ENCODE peak calls at places on chromosomes 16 and 17, in four cellular contexts. J is SK-N-SH, X is HepG2, H is K562. O is an unnamed sample.

GRCh38 chr16:78994135-78994534 is 606.4 kb downstream of the MAF start:
- DNase-seq in H (no peak), J (no peak), X (no peak), O (no peak)

GRCh38 chr17:62692721-62693431 is 65.4 kb downstream of the MRC2 start:
- DNase-seq in H (peak; percentile 90), X (peak; percentile 24), J (peak; percentile 82), O (no peak)

GRCh38 chr17:12133183-12133582 is 112.5 kb downstream of the MAP2K4 start:
- DNase-seq in J (no peak), H (no peak), X (no peak), O (no peak)

GRCh38 chr16:23748630-23749029 is 6.2 kb upstream of the CHP2 start:
- DNase-seq in J (no peak), H (no peak), X (no peak), O (no peak)

GRCh38 chr16:23469814-23470213 is 16.8 kb upstream of the COG7 start:
- DNase-seq in J (no peak), H (no peak), X (no peak), O (peak; percentile 33)

GRCh38 chr17:49969794-49970389 is 902 bp downstream of the DLX4 start:
- DNase-seq in J (no peak), H (no peak), X (no peak), O (no peak)

GRCh38 chr16:72858611-72859493 is 189.1 kb downstream of the ZFHX3 start:
- DNase-seq in X (no peak), J (peak; percentile 67), H (no peak), O (no peak)

GRCh38 chr17:4980644-4981216 is 6.7 kb downstream of the CAMTA2 start:
- DNase-seq in H (peak; percentile 65), J (peak; percentile 84), X (peak; percentile 54), O (no peak)

GRCh38 chr17:6605142-6605541 is 35.4 kb downstream of the KIAA0753 start:
- DNase-seq in X (no peak), H (no peak), J (no peak), O (no peak)

GRCh38 chr17:49914096-49914490 is 54.9 kb upstream of the DLX4 start:
- DNase-seq in J (no peak), H (no peak), X (no peak), O (no peak)

GRCh38 chr17:80995131-80995530 is 3.5 kb downstream of the CHMP6 start:
- DNase-seq in H (no peak), X (no peak), J (peak; percentile 23), O (no peak)

GRCh38 chr17:21252875-21253645 is at the start of gene NATD1:
- DNase-seq in H (peak; percentile 87), X (peak; percentile 68), J (peak; percentile 94), O (peak; percentile 65)

GRCh38 chr16:87226926-87227650 is 90.1 kb downstream of the C16orf95 start:
- DNase-seq in J (no peak), H (no peak), X (no peak), O (no peak)

GRCh38 chr17:9402590-9403199 is 172.9 kb downstream of the STX8 start:
- DNase-seq in H (peak; percentile 26), J (peak; percentile 37), X (peak; percentile 45), O (peak; percentile 16)

GRCh38 chr16:86553356-86553755 is 1.7 kb downstream of the MTHFSD start:
- DNase-seq in X (no peak), J (no peak), H (no peak), O (no peak)

GRCh38 chr17:46032909-46033308 is 33.9 kb downstream of the STH start:
- DNase-seq in H (no peak), J (no peak), X (no peak), O (no peak)

GRCh38 chr16:27531186-27531585 is 18.5 kb downstream of the GTF3C1 start:
- DNase-seq in H (no peak), J (no peak), X (no peak), O (no peak)

GRCh38 chr16:8519179-8519578 is 71.1 kb downstream of the TMEM114 start:
- DNase-seq in H (no peak), J (no peak), X (no peak), O (no peak)

GRCh38 chr17:21196126-21196525 is 17.8 kb downstream of the TMEM11 start:
- DNase-seq in H (no peak), X (no peak), J (no peak), O (no peak)

GRCh38 chr16:6247771-6248170 is 1084.9 kb upstream of the RBFOX1 start:
- DNase-seq in X (no peak), J (no peak), H (no peak), O (no peak)

GRCh38 chr16:65070831-65071230 is 51.0 kb downstream of the CDH11 start:
- DNase-seq in H (peak; percentile 0), X (peak; percentile 70), J (peak; percentile 15), O (no peak)

GRCh38 chr17:72619976-72620650 is 472.4 kb downstream of the SLC39A11 start:
- DNase-seq in X (peak; percentile 62), H (no peak), J (no peak), O (no peak)

GRCh38 chr17:49382556-49382955 is 20.5 kb upstream of the ZNF652 start:
- DNase-seq in X (no peak), H (no peak), J (no peak), O (no peak)

GRCh38 chr17:56676807-56677206 is 83.3 kb downstream of the NOG start:
- DNase-seq in J (no peak), X (no peak), H (no peak), O (no peak)

GRCh38 chr16:54077412-54077821 is 209.2 kb downstream of the IRX3 start:
- DNase-seq in X (no peak), H (no peak), J (no peak), O (no peak)

GRCh38 chr17:66507103-66507923 is 204.9 kb downstream of the PRKCA start:
- DNase-seq in X (peak; percentile 39), H (peak; percentile 78), J (no peak), O (peak; percentile 33)

GRCh38 chr16:67404740-67405226 is 11.5 kb upstream of the TPPP3 start:
- DNase-seq in J (no peak), H (no peak), X (no peak), O (peak; percentile 89)

GRCh38 chr17:8116779-8117178 is 1.5 kb downstream of the ALOXE3 start:
- DNase-seq in H (no peak), J (no peak), X (no peak), O (no peak)

GRCh38 chr17:18251204-18251603 is 7.3 kb downstream of the FLII start:
- DNase-seq in H (no peak), J (no peak), X (no peak), O (no peak)

GRCh38 chr17:18253187-18253884 is 5.2 kb downstream of the FLII start:
- DNase-seq in H (no peak), J (no peak), X (no peak), O (no peak)

GRCh38 chr17:18250259-18250658 is 8.3 kb downstream of the FLII start:
- DNase-seq in H (no peak), X (no peak), J (no peak), O (no peak)

GRCh38 chr17:18250708-18251107 is 7.8 kb downstream of the FLII start:
- DNase-seq in H (no peak), J (no peak), X (no peak), O (no peak)

DNA sequence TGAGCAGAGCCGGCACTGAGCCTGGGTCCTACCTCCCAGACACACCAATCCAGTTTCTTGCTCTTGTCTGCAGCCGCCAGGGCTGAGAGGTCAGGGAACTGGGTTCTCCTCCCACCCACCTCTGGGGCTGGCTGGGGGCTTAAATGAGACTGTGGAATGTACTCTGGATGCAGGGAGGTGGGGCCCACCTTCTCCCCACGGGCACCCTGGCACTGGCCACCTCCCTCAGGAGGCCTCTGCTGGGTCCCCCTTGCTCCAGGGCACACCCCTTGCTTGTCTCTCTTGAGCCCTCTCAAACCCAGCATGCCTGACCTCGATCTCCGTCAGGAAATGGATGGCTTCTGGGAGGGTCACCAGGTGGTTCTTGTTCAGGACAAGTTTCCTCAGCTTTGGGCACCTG is 6.4 kb downstream of the FLII start:
- DNase-seq in J (no peak), X (no peak), H (no peak), O (no peak)
- TF ChIP-seq ELF1 in J (no peak), X (no peak), H (no peak), O (no peak)

DNA sequence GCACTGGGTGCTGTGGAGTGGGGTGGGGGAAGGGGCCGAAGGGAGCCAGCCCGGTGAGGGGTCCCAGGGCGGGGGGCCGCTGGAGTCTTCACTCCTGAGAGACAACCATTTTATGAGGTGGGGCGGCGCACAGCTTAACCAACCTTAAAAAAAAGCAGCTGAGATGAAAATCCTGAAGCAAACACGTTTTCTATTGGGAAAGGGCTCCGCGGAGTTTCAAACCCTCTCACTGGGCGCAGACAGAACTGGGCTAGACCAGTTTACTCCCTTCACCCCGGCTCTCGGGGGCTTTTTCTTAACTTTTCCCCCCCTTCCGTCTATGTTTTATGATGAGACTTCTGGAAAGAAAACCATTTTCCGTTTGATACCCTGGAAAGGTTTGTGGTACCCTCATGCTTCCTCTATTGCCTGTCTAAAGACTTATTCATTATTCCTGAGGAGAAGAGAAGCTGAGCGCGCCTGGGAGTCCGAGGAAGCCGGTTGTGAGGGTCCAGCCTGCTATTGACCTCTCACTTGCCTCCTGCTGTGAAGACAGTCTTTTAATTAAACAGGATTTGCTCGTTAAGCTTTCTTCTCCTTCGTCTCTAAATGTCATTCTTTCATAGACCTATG is 477 bp upstream of the SSH2 start:
- DNase-seq in H (peak; percentile 20), J (no peak), X (peak; percentile 3), O (no peak)
- TF ChIP-seq ELF1 in H (peak; percentile 31), J (no peak), X (no peak), O (no peak)

DNA sequence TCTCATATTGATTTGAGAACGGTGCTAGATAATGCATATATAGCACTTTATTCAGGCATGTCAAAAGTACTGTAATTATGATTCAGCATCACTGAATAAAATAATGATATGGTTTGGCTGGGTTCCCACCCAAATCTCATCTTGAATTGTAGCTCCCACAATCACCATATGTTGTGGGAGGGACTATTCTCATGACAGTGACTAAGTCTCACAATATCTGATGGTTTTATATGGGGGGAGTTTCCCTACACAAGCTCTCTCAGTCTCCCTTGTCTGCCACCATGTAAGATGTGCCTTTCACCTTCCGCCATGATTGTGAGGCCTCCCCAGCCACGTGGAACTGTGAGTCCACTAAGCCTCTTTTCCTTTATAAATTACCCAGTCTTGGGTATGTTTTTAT is 25.6 kb upstream of the LONP2 start:
- DNase-seq in X (no peak), H (no peak), J (no peak), O (no peak)
- TF ChIP-seq ELF1 in X (no peak), H (no peak), J (no peak), O (no peak)

GRCh38 chr17:2264023-2264860 is 39.3 kb downstream of the SMG6 start:
- DNase-seq in H (no peak), X (no peak), J (no peak), O (no peak)

GRCh38 chr17:2263183-2263954 is 40.2 kb downstream of the SMG6 start:
- DNase-seq in X (no peak), H (no peak), J (no peak), O (no peak)

GRCh38 chr17:2262146-2262587 is 41.4 kb downstream of the SMG6 start:
- DNase-seq in J (no peak), H (no peak), X (no peak), O (no peak)

DNA sequence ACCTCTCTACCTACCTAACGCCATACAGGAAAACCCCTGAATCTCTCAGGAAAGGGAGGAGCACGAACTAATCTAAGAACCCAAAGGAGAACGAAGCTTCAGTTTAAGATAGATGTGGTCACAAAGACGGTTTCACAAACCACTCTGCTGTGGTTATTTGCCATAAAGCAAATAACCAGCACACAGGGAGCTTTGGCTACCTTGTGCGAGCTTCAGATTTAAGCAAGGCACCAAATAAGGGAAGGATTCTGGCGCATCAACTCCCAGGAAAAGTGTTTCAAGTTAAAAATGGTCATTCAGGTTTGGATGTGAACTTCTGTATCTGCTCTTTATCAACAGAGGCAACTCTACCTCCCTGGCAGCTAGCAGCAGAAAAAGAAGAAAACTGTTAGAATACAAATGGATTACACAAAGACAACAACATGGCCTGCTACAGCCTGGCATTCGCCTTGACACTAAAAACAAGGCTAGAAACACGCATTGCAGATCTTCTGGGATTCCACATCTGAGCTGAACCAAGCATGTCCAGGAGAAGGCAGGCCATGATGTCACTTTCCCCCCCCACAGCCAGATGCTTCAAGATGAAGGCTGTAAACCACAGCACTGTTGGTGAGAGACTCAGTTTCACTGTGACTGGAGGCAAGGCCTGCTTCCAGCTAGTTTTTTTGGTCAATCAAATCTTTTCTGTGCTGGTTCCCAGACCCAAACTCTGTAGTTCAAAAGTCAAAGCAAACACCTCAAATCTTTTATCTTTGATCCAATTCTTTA is 43.6 kb downstream of the SMG6 start:
- DNase-seq in J (no peak), H (no peak), X (no peak), O (no peak)
- TF ChIP-seq ELF1 in J (no peak), H (no peak), X (no peak), O (no peak)